ENCODE peak calls at places on chromosome 19, in four cellular contexts. V is activated CD8-positive, alpha-beta memory T cell treated with anti-CD3 and anti-CD28 coated beads for 1 hour; F is H54; X is COR-L47. C is an unnamed sample.

GRCh38 chr19:46000497-46001246 is 5.4 kb downstream of the CCDC61 start:
- DNase-seq in F (no peak), V (peak), X (peak), C (peak)

GRCh38 chr19:48896191-48896720 is 2.3 kb downstream of the TULP2 start:
- DNase-seq in X (no peak), F (no peak), V (no peak), C (peak)

GRCh38 chr19:49133621-49134454 is 14.5 kb downstream of the PPFIA3 start:
- DNase-seq in F (no peak), X (no peak), V (no peak), C (peak)

GRCh38 chr19:44848036-44848804 is 2.1 kb downstream of the NECTIN2 start:
- DNase-seq in F (no peak), V (no peak), X (no peak), C (no peak)

GRCh38 chr19:40960062-40960685 is 30.9 kb upstream of the CYP2B6 start:
- DNase-seq in V (no peak), X (no peak), F (no peak), C (no peak)

GRCh38 chr19:611506-611869 is 21.8 kb downstream of the HCN2 start:
- DNase-seq in F (peak), X (no peak), V (no peak), C (no peak)

GRCh38 chr19:42284641-42285341 is 15.7 kb downstream of the CIC start:
- DNase-seq in F (no peak), X (no peak), V (no peak), C (peak)

GRCh38 chr19:18809149-18809978 is 18.3 kb upstream of the COMP start:
- DNase-seq in F (no peak), X (no peak), V (no peak), C (no peak)

GRCh38 chr19:10887616-10888367 is 16.4 kb downstream of the CARM1 start:
- DNase-seq in X (no peak), V (no peak), F (no peak), C (no peak)

GRCh38 chr19:10120538-10121198 is 969 bp upstream of the EIF3G start:
- DNase-seq in V (no peak), X (no peak), F (peak), C (no peak)

GRCh38 chr19:45306040-45306439 is 16.6 kb downstream of the CKM start:
- DNase-seq in F (no peak), V (no peak), X (no peak), C (no peak)

GRCh38 chr19:11373885-11374448 is 499 bp upstream of the SWSAP1 start:
- DNase-seq in X (no peak), F (no peak), V (no peak), C (no peak)

GRCh38 chr19:42081584-42082258 is 5.8 kb downstream of the ZNF574 start:
- DNase-seq in X (no peak), V (no peak), F (peak), C (no peak)

GRCh38 chr19:51760811-51761356 is at the start of gene FPR2:
- DNase-seq in F (no peak), V (no peak), X (no peak), C (no peak)

GRCh38 chr19:55206664-55207500 is 2.4 kb downstream of the PTPRH start:
- DNase-seq in F (peak), V (no peak), X (no peak), C (peak)

C was measured in DND-41.